ENCODE peak calls at places on chromosomes 7 and 10, in eight cellular contexts. W is Karpas-422; V is CD4-positive, CD25-positive, alpha-beta regulatory T cell; O is ovary; A is CD8-positive, alpha-beta memory T cell; S is neural progenitor cell; G is neuronal stem cell; L is gastrocnemius medialis. R is an unnamed sample. For H3K4me1, the result is how much of the 10 kb centered on the place peaks cover.

GRCh38 chr10:15808204-15808797 is 52.0 kb downstream of the MINDY3 start:
- DNase-seq in W (no peak), V (no peak), O (no peak), A (no peak), S (no peak), G (no peak), L (no peak), R (no peak)

GRCh38 chr7:101112233-101112632 is 14.7 kb upstream of the SERPINE1 start:
- DNase-seq in W (no peak), V (no peak), O (peak), A (no peak), S (no peak), G (no peak), L (peak), R (no peak)

GRCh38 chr10:1938317-1938716 is 201.0 kb upstream of the ADARB2 start:
- DNase-seq in W (no peak), V (peak), O (no peak), A (peak), S (no peak), G (no peak), L (no peak), R (no peak)

GRCh38 chr7:99679400-99680191 is at the start of gene CYP3A5:
- DNase-seq in W (no peak), V (no peak), O (no peak), A (no peak), S (no peak), G (no peak), L (peak), R (peak)

GRCh38 chr10:110827410-110827809 is 44.3 kb upstream of the PDCD4 start:
- DNase-seq in W (no peak), V (no peak), O (no peak), A (no peak), S (no peak), G (no peak), L (no peak), R (peak)

GRCh38 chr7:131629203-131629871 is 72.9 kb upstream of the PODXL start:
- DNase-seq in W (no peak), V (no peak), O (no peak), A (no peak), S (no peak), G (no peak), L (peak), R (no peak)

GRCh38 chr10:71191019-71191418 is 21.4 kb upstream of the UNC5B start:
- DNase-seq in W (no peak), V (no peak), O (no peak), A (no peak), S (no peak), G (no peak), L (no peak), R (no peak)

GRCh38 chr7:26667514-26668133 is 196.8 kb downstream of the SKAP2 start:
- DNase-seq in W (peak), V (peak), O (peak), A (peak), S (peak), G (peak), L (peak), R (peak)

GRCh38 chr10:97017474-97017903 is 168.3 kb downstream of the SLIT1 start:
- DNase-seq in W (no peak), V (no peak), O (no peak), A (no peak), S (peak), G (no peak), L (no peak), R (no peak)

GRCh38 chr7:158255156-158255555 is 332.5 kb downstream of the PTPRN2 start:
- DNase-seq in W (no peak), V (no peak), O (no peak), A (no peak), S (no peak), G (no peak), L (no peak), R (no peak)

GRCh38 chr7:21942955-21943354 is 2.7 kb downstream of the CDCA7L start:
- DNase-seq in W (no peak), V (no peak), O (no peak), A (no peak), S (no peak), G (no peak), L (no peak), R (no peak)

GRCh38 chr10:62772186-62772950 is 32.2 kb upstream of the ADO start:
- DNase-seq in W (no peak), V (no peak), O (no peak), A (no peak), S (no peak), G (no peak), L (no peak), R (peak)

GRCh38 chr7:66627876-66628360 is 763 bp upstream of the KCTD7 start:
- DNase-seq in W (no peak), V (no peak), O (no peak), A (peak), S (no peak), G (no peak), L (no peak), R (no peak)

GRCh38 chr7:46871516-46871915 is 710.4 kb downstream of the TNS3 start:
- DNase-seq in W (no peak), V (no peak), O (no peak), A (no peak), S (no peak), G (no peak), L (no peak), R (no peak)

GRCh38 chr7:6261699-6262098 is 10.7 kb downstream of the CYTH3 start:
- DNase-seq in W (no peak), V (no peak), O (no peak), A (no peak), S (no peak), G (no peak), L (no peak), R (no peak)
- H3K27ac ChIP-seq in W (no peak), V (no peak), O (no peak), A (no peak), S (no peak), G (no peak), L (no peak), R (no peak)

GRCh38 chr7:148824864-148825263 is 59.2 kb downstream of the EZH2 start:
- DNase-seq in W (no peak), V (no peak), O (no peak), A (no peak), S (no peak), G (no peak), L (no peak), R (no peak)
- H3K4me1 ChIP-seq in W (under half), V (under half), O (under half), A (under half), S (under half), G (under half), L (under half), R (under half)

GRCh38 chr10:114026189-114027040 is 17.3 kb upstream of the ADRB1 start:
- DNase-seq in W (no peak), V (no peak), O (no peak), A (no peak), S (no peak), G (no peak), L (no peak), R (peak)

GRCh38 chr10:114028425-114028824 is 15.2 kb upstream of the ADRB1 start:
- DNase-seq in W (no peak), V (no peak), O (no peak), A (no peak), S (no peak), G (no peak), L (no peak), R (no peak)

GRCh38 chr10:114027951-114028350 is 15.7 kb upstream of the ADRB1 start:
- DNase-seq in W (no peak), V (no peak), O (no peak), A (no peak), S (no peak), G (no peak), L (no peak), R (no peak)

GRCh38 chr10:114025610-114026130 is 18.0 kb upstream of the ADRB1 start:
- DNase-seq in W (no peak), V (no peak), O (no peak), A (no peak), S (no peak), G (no peak), L (no peak), R (no peak)

GRCh38 chr10:114027041-114027394 is 16.6 kb upstream of the ADRB1 start:
- DNase-seq in W (no peak), V (no peak), O (no peak), A (no peak), S (no peak), G (no peak), L (no peak), R (no peak)
- H3K27ac ChIP-seq in W (no peak), V (no peak), O (no peak), A (no peak), S (no peak), G (no peak), L (no peak), R (no peak)

DNA sequence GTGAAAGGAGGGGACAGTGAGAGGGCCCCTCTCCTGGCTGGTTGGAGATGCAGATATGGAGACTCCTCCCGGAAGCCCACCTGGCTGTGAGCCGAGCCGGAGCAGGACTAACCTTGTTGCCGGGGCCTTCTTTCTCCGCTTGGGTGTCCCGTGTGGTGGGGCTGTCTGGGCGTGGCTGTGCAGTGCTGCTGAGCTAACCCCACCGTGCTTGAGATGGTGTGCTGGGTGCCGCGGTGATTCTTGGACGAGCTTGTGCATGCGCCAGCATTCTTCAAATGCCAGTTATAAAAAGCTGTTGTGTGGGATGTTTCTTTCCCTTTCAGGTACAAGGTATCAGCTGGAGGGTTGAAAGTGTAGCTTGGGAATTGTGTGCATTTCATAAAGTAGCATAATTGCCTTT is 48.8 kb downstream of the DAGLB start:
- DNase-seq in W (no peak), V (no peak), O (no peak), A (no peak), S (no peak), G (no peak), L (no peak), R (peak)
- H3K4me1 ChIP-seq in W (under half), V (under half), O (under half), A (under half), S (under half), G (under half), L (under half), R (under half)

R was measured in cardiac muscle cell.